ENCODE peak calls at places on chromosomes 1 and 21, in four cellular contexts. One of them, this sample, is unnamed.

GRCh38 chr21:26331581-26331980 is 161.0 kb upstream of the APP start:
- DNase-seq in neural progenitor cell: no peak
- DNase-seq in brain microvascular endothelial cell: no peak
- DNase-seq in right atrium auricular region: no peak
- DNase-seq in this sample: no peak

GRCh38 chr1:47755368-47755990 is 241.7 kb downstream of the TRABD2B start:
- DNase-seq in brain microvascular endothelial cell: no peak
- DNase-seq in right atrium auricular region: no peak
- DNase-seq in neural progenitor cell: peak
- DNase-seq in this sample: peak

GRCh38 chr1:65846911-65847310 is 54.2 kb downstream of the PDE4B start:
- DNase-seq in right atrium auricular region: no peak
- DNase-seq in brain microvascular endothelial cell: no peak
- DNase-seq in neural progenitor cell: no peak
- DNase-seq in this sample: no peak

GRCh38 chr1:181324797-181325616 is 158.3 kb upstream of the CACNA1E start:
- DNase-seq in right atrium auricular region: no peak
- DNase-seq in brain microvascular endothelial cell: no peak
- DNase-seq in neural progenitor cell: no peak
- DNase-seq in this sample: no peak

GRCh38 chr1:47333578-47333921 is at the start of gene CMPK1:
- DNase-seq in right atrium auricular region: peak
- DNase-seq in brain microvascular endothelial cell: peak
- DNase-seq in neural progenitor cell: peak
- DNase-seq in this sample: no peak

GRCh38 chr1:66291047-66291864 is 242.7 kb upstream of the SGIP1 start:
- DNase-seq in brain microvascular endothelial cell: no peak
- DNase-seq in neural progenitor cell: no peak
- DNase-seq in right atrium auricular region: no peak
- DNase-seq in this sample: no peak

GRCh38 chr1:17630048-17630830 is 90.7 kb downstream of the ARHGEF10L start:
- DNase-seq in brain microvascular endothelial cell: no peak
- DNase-seq in neural progenitor cell: no peak
- DNase-seq in right atrium auricular region: peak
- DNase-seq in this sample: no peak

GRCh38 chr1:221748981-221749380 is 7.1 kb upstream of the DUSP10 start:
- DNase-seq in right atrium auricular region: no peak
- DNase-seq in neural progenitor cell: no peak
- DNase-seq in brain microvascular endothelial cell: no peak
- DNase-seq in this sample: no peak

GRCh38 chr1:16905856-16906702 is 10.3 kb downstream of the RNU1-2 start:
- DNase-seq in brain microvascular endothelial cell: peak
- DNase-seq in neural progenitor cell: no peak
- DNase-seq in right atrium auricular region: no peak
- DNase-seq in this sample: no peak

GRCh38 chr1:118381197-118381596 is 196.2 kb upstream of the SPAG17 start:
- DNase-seq in right atrium auricular region: no peak
- DNase-seq in brain microvascular endothelial cell: no peak
- DNase-seq in neural progenitor cell: no peak
- DNase-seq in this sample: no peak

GRCh38 chr1:85200367-85200869 is 398 bp downstream of the SYDE2 start:
- DNase-seq in right atrium auricular region: peak
- DNase-seq in brain microvascular endothelial cell: no peak
- DNase-seq in neural progenitor cell: peak
- DNase-seq in this sample: peak

GRCh38 chr1:25004355-25004754 is 74.3 kb upstream of the RUNX3 start:
- DNase-seq in neural progenitor cell: no peak
- DNase-seq in brain microvascular endothelial cell: no peak
- DNase-seq in right atrium auricular region: no peak
- DNase-seq in this sample: no peak

GRCh38 chr1:109849670-109850069 is 61.0 kb upstream of the CSF1 start:
- DNase-seq in neural progenitor cell: no peak
- DNase-seq in right atrium auricular region: no peak
- DNase-seq in brain microvascular endothelial cell: no peak
- DNase-seq in this sample: no peak

GRCh38 chr1:208142632-208143390 is 101.4 kb downstream of the PLXNA2 start:
- DNase-seq in right atrium auricular region: no peak
- DNase-seq in brain microvascular endothelial cell: no peak
- DNase-seq in neural progenitor cell: no peak
- DNase-seq in this sample: no peak

GRCh38 chr21:17455028-17455353 is 57.9 kb upstream of the CXADR start:
- DNase-seq in brain microvascular endothelial cell: no peak
- DNase-seq in right atrium auricular region: no peak
- DNase-seq in neural progenitor cell: no peak
- DNase-seq in this sample: no peak

GRCh38 chr1:27581823-27582243 is 22.1 kb downstream of the AHDC1 start:
- DNase-seq in brain microvascular endothelial cell: no peak
- DNase-seq in neural progenitor cell: no peak
- DNase-seq in right atrium auricular region: peak
- DNase-seq in this sample: no peak

GRCh38 chr1:195663549-195664280 is 944.5 kb downstream of the KCNT2 start:
- DNase-seq in neural progenitor cell: peak
- DNase-seq in brain microvascular endothelial cell: peak
- DNase-seq in right atrium auricular region: no peak
- DNase-seq in this sample: no peak

GRCh38 chr1:235644693-235645305 is 4.8 kb downstream of the GNG4 start:
- DNase-seq in brain microvascular endothelial cell: no peak
- DNase-seq in neural progenitor cell: no peak
- DNase-seq in right atrium auricular region: no peak
- DNase-seq in this sample: peak

GRCh38 chr1:239733995-239734394 is 347.6 kb downstream of the CHRM3 start:
- DNase-seq in right atrium auricular region: no peak
- DNase-seq in neural progenitor cell: no peak
- DNase-seq in brain microvascular endothelial cell: no peak
- DNase-seq in this sample: no peak

GRCh38 chr1:27071049-27071416 is 58.4 kb upstream of the TENT5B start:
- DNase-seq in brain microvascular endothelial cell: peak
- DNase-seq in neural progenitor cell: peak
- DNase-seq in right atrium auricular region: no peak
- DNase-seq in this sample: no peak

GRCh38 chr1:155078496-155079209 is at the start of gene EFNA3:
- DNase-seq in neural progenitor cell: peak
- DNase-seq in brain microvascular endothelial cell: no peak
- DNase-seq in right atrium auricular region: no peak
- DNase-seq in this sample: peak

GRCh38 chr1:46549697-46550681 is 1.5 kb downstream of the KNCN start:
- DNase-seq in neural progenitor cell: peak
- DNase-seq in right atrium auricular region: no peak
- DNase-seq in brain microvascular endothelial cell: peak
- DNase-seq in this sample: no peak

GRCh38 chr1:103250441-103250861 is 142.1 kb upstream of the COL11A1 start:
- DNase-seq in brain microvascular endothelial cell: peak
- DNase-seq in right atrium auricular region: no peak
- DNase-seq in neural progenitor cell: peak
- DNase-seq in this sample: no peak

GRCh38 chr1:40379785-40380452 is 6.4 kb downstream of the SMAP2 start:
- DNase-seq in brain microvascular endothelial cell: no peak
- DNase-seq in right atrium auricular region: no peak
- DNase-seq in neural progenitor cell: no peak
- DNase-seq in this sample: no peak

GRCh38 chr1:24886241-24886640 is 43.8 kb downstream of the RUNX3 start:
- DNase-seq in right atrium auricular region: no peak
- DNase-seq in neural progenitor cell: no peak
- DNase-seq in brain microvascular endothelial cell: no peak
- DNase-seq in this sample: no peak

GRCh38 chr1:202592141-202592540 is 118.1 kb downstream of the SYT2 start:
- DNase-seq in neural progenitor cell: no peak
- DNase-seq in right atrium auricular region: no peak
- DNase-seq in brain microvascular endothelial cell: no peak
- DNase-seq in this sample: no peak

GRCh38 chr1:153459655-153460054 is 796 bp downstream of the S100A7 start:
- DNase-seq in brain microvascular endothelial cell: no peak
- DNase-seq in neural progenitor cell: no peak
- DNase-seq in right atrium auricular region: no peak
- DNase-seq in this sample: no peak

GRCh38 chr1:246447501-246447900 is 59.6 kb downstream of the SMYD3 start:
- DNase-seq in neural progenitor cell: no peak
- DNase-seq in brain microvascular endothelial cell: no peak
- DNase-seq in right atrium auricular region: no peak
- DNase-seq in this sample: no peak

GRCh38 chr1:3746784-3747521 is 5.3 kb upstream of the CCDC27 start:
- DNase-seq in neural progenitor cell: peak
- DNase-seq in brain microvascular endothelial cell: peak
- DNase-seq in right atrium auricular region: peak
- DNase-seq in this sample: peak

GRCh38 chr21:41523175-41523574 is 15.2 kb upstream of the TMPRSS2 start:
- DNase-seq in neural progenitor cell: no peak
- DNase-seq in right atrium auricular region: no peak
- DNase-seq in brain microvascular endothelial cell: no peak
- DNase-seq in this sample: no peak

GRCh38 chr1:37262439-37263170 is 211.8 kb upstream of the ZC3H12A start:
- DNase-seq in brain microvascular endothelial cell: no peak
- DNase-seq in right atrium auricular region: no peak
- DNase-seq in neural progenitor cell: no peak
- DNase-seq in this sample: no peak

GRCh38 chr1:22089134-22089571 is 36.6 kb downstream of the CDC42 start:
- DNase-seq in brain microvascular endothelial cell: no peak
- DNase-seq in neural progenitor cell: no peak
- DNase-seq in right atrium auricular region: no peak
- DNase-seq in this sample: no peak

GRCh38 chr1:230355594-230355993 is 70.5 kb downstream of the PGBD5 start:
- DNase-seq in brain microvascular endothelial cell: no peak
- DNase-seq in right atrium auricular region: no peak
- DNase-seq in neural progenitor cell: no peak
- DNase-seq in this sample: no peak

GRCh38 chr1:91166106-91166712 is 144.4 kb upstream of the ZNF644 start:
- DNase-seq in right atrium auricular region: peak
- DNase-seq in neural progenitor cell: peak
- DNase-seq in brain microvascular endothelial cell: peak
- DNase-seq in this sample: no peak

GRCh38 chr1:118970451-118970850 is 17.7 kb downstream of the TBX15 start:
- DNase-seq in right atrium auricular region: no peak
- DNase-seq in neural progenitor cell: no peak
- DNase-seq in brain microvascular endothelial cell: no peak
- DNase-seq in this sample: no peak

GRCh38 chr1:77313491-77313890 is 31.7 kb downstream of the AK5 start:
- DNase-seq in neural progenitor cell: peak
- DNase-seq in brain microvascular endothelial cell: no peak
- DNase-seq in right atrium auricular region: no peak
- DNase-seq in this sample: no peak
- TF ChIP-seq CTCF in neural progenitor cell: peak
- TF ChIP-seq CTCF in brain microvascular endothelial cell: peak
- TF ChIP-seq CTCF in right atrium auricular region: no peak
- TF ChIP-seq CTCF in this sample: peak

GRCh38 chr1:186420311-186420710 is 40.6 kb downstream of the PDC start:
- DNase-seq in brain microvascular endothelial cell: no peak
- DNase-seq in right atrium auricular region: no peak
- DNase-seq in neural progenitor cell: no peak
- DNase-seq in this sample: no peak
- TF ChIP-seq CTCF in brain microvascular endothelial cell: no peak
- TF ChIP-seq CTCF in right atrium auricular region: no peak
- TF ChIP-seq CTCF in neural progenitor cell: no peak
- TF ChIP-seq CTCF in this sample: no peak

GRCh38 chr1:199959775-199960110 is 67.8 kb upstream of the NR5A2 start:
- DNase-seq in neural progenitor cell: no peak
- DNase-seq in right atrium auricular region: no peak
- DNase-seq in brain microvascular endothelial cell: no peak
- DNase-seq in this sample: no peak

GRCh38 chr1:199955235-199955634 is 72.3 kb upstream of the NR5A2 start:
- DNase-seq in right atrium auricular region: no peak
- DNase-seq in neural progenitor cell: no peak
- DNase-seq in brain microvascular endothelial cell: no peak
- DNase-seq in this sample: no peak

GRCh38 chr1:199959033-199959774 is 68.3 kb upstream of the NR5A2 start:
- DNase-seq in neural progenitor cell: no peak
- DNase-seq in brain microvascular endothelial cell: no peak
- DNase-seq in right atrium auricular region: no peak
- DNase-seq in this sample: peak

GRCh38 chr1:199956005-199956404 is 71.5 kb upstream of the NR5A2 start:
- DNase-seq in neural progenitor cell: peak
- DNase-seq in brain microvascular endothelial cell: no peak
- DNase-seq in right atrium auricular region: no peak
- DNase-seq in this sample: no peak

GRCh38 chr1:199954701-199955100 is 72.8 kb upstream of the NR5A2 start:
- DNase-seq in neural progenitor cell: peak
- DNase-seq in right atrium auricular region: no peak
- DNase-seq in brain microvascular endothelial cell: no peak
- DNase-seq in this sample: no peak
- TF ChIP-seq CTCF in neural progenitor cell: peak
- TF ChIP-seq CTCF in right atrium auricular region: no peak
- TF ChIP-seq CTCF in brain microvascular endothelial cell: peak
- TF ChIP-seq CTCF in this sample: peak

DNA sequence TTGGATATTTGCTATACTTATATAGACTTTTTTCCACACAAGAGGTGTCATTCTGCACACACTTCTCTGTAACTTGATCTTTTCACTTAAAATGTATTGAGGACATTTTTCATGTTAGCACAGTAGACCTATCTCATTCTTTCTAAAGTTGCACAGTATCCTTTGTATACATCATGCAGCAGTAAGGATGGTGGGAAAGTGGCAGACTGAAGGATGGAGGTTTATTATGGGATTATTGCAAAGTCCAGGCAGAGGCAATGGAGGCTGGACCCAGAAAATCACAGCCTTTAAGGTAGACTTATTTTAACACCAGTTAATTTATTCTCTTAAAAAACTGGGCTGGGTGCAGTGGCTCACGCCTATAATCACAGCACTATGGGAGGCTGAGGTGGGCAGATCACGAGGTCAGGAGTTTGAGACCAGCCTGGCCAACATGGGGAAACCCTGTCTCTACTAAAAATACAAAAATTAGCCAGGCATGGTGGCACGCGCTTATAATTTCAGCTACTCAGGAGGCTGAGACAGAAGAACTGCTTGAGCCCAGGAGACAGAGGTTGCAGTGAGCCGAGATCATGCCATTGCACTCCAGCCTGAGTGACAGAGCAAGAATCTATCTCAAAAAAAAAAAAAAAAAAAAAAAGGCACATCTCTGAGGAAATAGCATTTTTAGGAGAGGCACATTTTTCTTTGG is 25.8 kb downstream of the SLAMF1 start:
- DNase-seq in neural progenitor cell: no peak
- DNase-seq in brain microvascular endothelial cell: no peak
- DNase-seq in right atrium auricular region: no peak
- DNase-seq in this sample: no peak
- TF ChIP-seq CTCF in neural progenitor cell: no peak
- TF ChIP-seq CTCF in brain microvascular endothelial cell: no peak
- TF ChIP-seq CTCF in right atrium auricular region: no peak
- TF ChIP-seq CTCF in this sample: no peak

This sample was measured in type B pancreatic cell.